ENCODE peak calls at places on chromosomes 2 and 18, in five cellular contexts. H is K562, N is IMR-90, Z is GM12878, U is SK-N-SH. I is an unnamed sample.

GRCh38 chr2:8475349-8476045 is 206.4 kb upstream of the ID2 start:
- DNase-seq in H (no peak), N (no peak), Z (peak; percentile 77), U (no peak), I (no peak)

GRCh38 chr2:33275689-33276444 is 200.6 kb upstream of the RASGRP3 start:
- DNase-seq in H (peak; percentile 73), N (peak; percentile 96), Z (no peak), U (peak; percentile 12), I (peak; percentile 94)

GRCh38 chr2:149597050-149598013 is 9.8 kb upstream of the MMADHC start:
- DNase-seq in H (peak; percentile 70), N (peak; percentile 94), Z (peak; percentile 57), U (peak; percentile 50), I (peak; percentile 35)

GRCh38 chr2:100286318-100286717 is 36.0 kb downstream of the LONRF2 start:
- DNase-seq in H (no peak), N (no peak), Z (no peak), U (no peak), I (no peak)

GRCh38 chr2:160091381-160091780 is 29.0 kb upstream of the PLA2R1 start:
- DNase-seq in H (no peak), N (peak; percentile 54), Z (no peak), U (no peak), I (no peak)

GRCh38 chr2:60586081-60586480 is 32.6 kb upstream of the BCL11A start:
- DNase-seq in H (no peak), N (no peak), Z (no peak), U (no peak), I (no peak)

GRCh38 chr2:203732072-203732952 is 25.9 kb downstream of the CD28 start:
- DNase-seq in H (no peak), N (no peak), Z (no peak), U (no peak), I (no peak)

GRCh38 chr2:241798631-241799521 is 10.1 kb upstream of the NEU4 start:
- DNase-seq in H (no peak), N (no peak), Z (no peak), U (peak; percentile 28), I (no peak)

GRCh38 chr18:48270929-48271328 is 138.3 kb downstream of the ZBTB7C start:
- DNase-seq in H (no peak), N (no peak), Z (no peak), U (no peak), I (no peak)

GRCh38 chr2:78245394-78246140 is 723.4 kb upstream of the LRRTM4 start:
- DNase-seq in H (no peak), N (no peak), Z (no peak), U (no peak), I (no peak)

GRCh38 chr18:48878471-48878870 is 72.3 kb downstream of the SMAD7 start:
- DNase-seq in H (peak; percentile 52), N (no peak), Z (no peak), U (no peak), I (no peak)

GRCh38 chr2:181077128-181077709 is 96.8 kb downstream of the UBE2E3 start:
- DNase-seq in H (peak; percentile 42), N (peak; percentile 62), Z (peak; percentile 16), U (peak; percentile 37), I (peak; percentile 53)

GRCh38 chr2:217106650-217107014 is 246.8 kb upstream of the TNP1 start:
- DNase-seq in H (peak; percentile 48), N (peak; percentile 65), Z (no peak), U (no peak), I (no peak)

GRCh38 chr18:25594351-25594750 is 242.4 kb upstream of the ZNF521 start:
- DNase-seq in H (no peak), N (peak; percentile 16), Z (no peak), U (peak; percentile 16), I (no peak)

GRCh38 chr2:108219688-108220087 is 20.1 kb upstream of the SULT1C3 start:
- DNase-seq in H (no peak), N (no peak), Z (no peak), U (no peak), I (no peak)

GRCh38 chr2:192025607-192026006 is 169.1 kb downstream of the TMEFF2 start:
- DNase-seq in H (no peak), N (no peak), Z (no peak), U (no peak), I (no peak)

GRCh38 chr2:184530239-184530638 is 68.1 kb upstream of the ZNF804A start:
- DNase-seq in H (no peak), N (no peak), Z (no peak), U (no peak), I (no peak)

GRCh38 chr2:196389670-196390069 is 218.3 kb upstream of the STK17B start:
- DNase-seq in H (no peak), N (no peak), Z (no peak), U (no peak), I (no peak)

GRCh38 chr18:44537521-44537920 is 143.2 kb upstream of the SETBP1 start:
- DNase-seq in H (no peak), N (peak; percentile 20), Z (no peak), U (peak; percentile 1), I (peak; percentile 41)

GRCh38 chr2:222300725-222301295 is 2.0 kb upstream of the PAX3 start:
- DNase-seq in H (no peak), N (no peak), Z (no peak), U (no peak), I (no peak)

GRCh38 chr2:109410021-109410815 is 203.5 kb downstream of the SEPTIN10 start:
- DNase-seq in H (no peak), N (peak; percentile 29), Z (no peak), U (no peak), I (no peak)

GRCh38 chr2:5391361-5391760 is 300.8 kb upstream of the SOX11 start:
- DNase-seq in H (no peak), N (no peak), Z (no peak), U (no peak), I (no peak)

GRCh38 chr2:177072069-177072468 is 140.5 kb upstream of the HNRNPA3 start:
- DNase-seq in H (no peak), N (no peak), Z (no peak), U (no peak), I (no peak)

GRCh38 chr2:61510674-61511671 is 27.2 kb downstream of the XPO1 start:
- DNase-seq in H (no peak), N (no peak), Z (no peak), U (no peak), I (no peak)

GRCh38 chr18:36762074-36762473 is 66.7 kb downstream of the TPGS2 start:
- DNase-seq in H (no peak), N (peak; percentile 54), Z (no peak), U (no peak), I (no peak)

GRCh38 chr18:10113156-10114022 is 199.6 kb downstream of the VAPA start:
- DNase-seq in H (no peak), N (no peak), Z (no peak), U (no peak), I (no peak)

GRCh38 chr18:10114727-10115463 is 201.1 kb downstream of the VAPA start:
- DNase-seq in H (no peak), N (no peak), Z (no peak), U (no peak), I (no peak)

GRCh38 chr18:10116574-10116973 is 202.8 kb downstream of the VAPA start:
- DNase-seq in H (no peak), N (no peak), Z (no peak), U (no peak), I (no peak)

DNA sequence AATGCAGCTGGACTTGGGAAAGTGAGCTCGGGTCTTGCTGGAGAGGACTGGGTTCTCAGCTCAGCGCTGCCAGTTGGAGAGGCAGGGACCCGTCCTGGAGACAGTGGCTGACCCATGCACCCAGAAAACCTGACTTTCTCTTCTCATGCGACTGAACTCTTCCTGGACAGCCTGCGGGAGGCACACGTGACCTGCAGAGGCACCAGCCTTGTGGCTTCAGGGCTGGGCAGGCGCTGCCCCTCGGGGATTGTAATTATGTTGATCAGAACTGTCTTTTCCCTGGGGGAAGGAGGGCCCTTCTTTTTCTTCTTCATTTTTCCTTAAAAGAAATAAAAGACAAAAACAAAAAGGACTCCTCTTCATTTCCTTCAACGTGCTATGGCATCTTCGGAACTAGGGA is 198.1 kb downstream of the VAPA start:
- DNase-seq in H (no peak), N (no peak), Z (no peak), U (no peak), I (no peak)
- TF ChIP-seq RCOR1 in H (no peak), N (no peak), Z (no peak), U (no peak), I (no peak)

GRCh38 chr18:62659698-62660097 is 55.6 kb upstream of the PHLPP1 start:
- DNase-seq in H (no peak), N (no peak), Z (no peak), U (no peak), I (no peak)
- TF ChIP-seq CTCF in H (no peak), N (no peak), Z (no peak), U (no peak), I (no peak)

GRCh38 chr2:58182527-58182926 is 58.6 kb downstream of the FANCL start:
- DNase-seq in H (no peak), N (peak; percentile 47), Z (no peak), U (no peak), I (no peak)
- TF ChIP-seq RCOR1 in H (no peak), N (no peak), Z (no peak), U (no peak), I (no peak)

DNA sequence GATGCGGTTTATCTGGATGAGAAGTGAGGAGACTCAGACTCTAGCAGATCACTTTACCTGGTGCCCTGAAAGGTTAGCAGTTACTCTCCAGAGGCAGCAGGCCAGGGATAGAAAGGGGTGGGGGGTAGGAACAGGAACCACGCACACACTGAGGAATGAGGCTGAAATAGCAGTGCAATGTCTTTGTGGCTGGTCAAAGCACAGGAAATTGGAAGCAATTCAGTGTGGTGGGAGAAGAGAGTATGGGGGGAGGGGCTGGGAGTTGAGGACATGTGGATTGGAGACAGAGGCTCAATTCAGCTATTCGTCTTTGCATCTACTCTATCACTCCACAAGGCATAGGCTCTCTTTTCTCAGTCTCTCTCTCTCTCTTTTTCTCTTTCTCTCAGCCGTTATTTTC is 979.3 kb downstream of the TSN start:
- DNase-seq in H (no peak), N (no peak), Z (no peak), U (no peak), I (no peak)
- TF ChIP-seq CTCF in H (no peak), N (no peak), Z (no peak), U (no peak), I (no peak)

GRCh38 chr2:85018049-85018447 is 47.1 kb downstream of the KCMF1 start:
- DNase-seq in H (no peak), N (peak; percentile 29), Z (no peak), U (no peak), I (no peak)

GRCh38 chr2:85017436-85018048 is 46.6 kb downstream of the KCMF1 start:
- DNase-seq in H (no peak), N (peak; percentile 36), Z (no peak), U (peak; percentile 21), I (no peak)

GRCh38 chr2:85015653-85016360 is 44.8 kb downstream of the KCMF1 start:
- DNase-seq in H (no peak), N (no peak), Z (no peak), U (no peak), I (no peak)

GRCh38 chr2:85022232-85022631 is 51.3 kb downstream of the KCMF1 start:
- DNase-seq in H (no peak), N (no peak), Z (no peak), U (no peak), I (no peak)

DNA sequence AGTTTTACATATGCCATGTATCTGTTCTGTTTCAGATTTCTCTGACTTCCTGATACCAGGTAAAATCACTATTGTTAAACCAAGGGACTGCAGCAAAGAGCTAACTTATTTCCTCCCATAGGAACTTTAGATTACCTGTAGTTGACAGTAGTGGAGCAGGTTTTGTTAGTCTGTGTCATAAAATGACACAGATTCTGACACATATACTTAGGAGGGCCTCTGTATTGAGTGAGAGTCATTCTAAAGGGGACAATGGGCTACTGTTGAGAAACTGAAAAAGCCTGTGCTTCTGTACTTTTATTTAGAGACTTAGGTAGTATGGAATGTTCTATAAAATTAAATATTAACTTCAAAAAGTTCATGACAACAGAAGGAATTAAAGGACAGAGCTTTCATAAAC is 48.2 kb downstream of the KCMF1 start:
- DNase-seq in H (no peak), N (no peak), Z (no peak), U (no peak), I (no peak)
- TF ChIP-seq RCOR1 in H (no peak), N (no peak), Z (no peak), U (no peak), I (no peak)